ENCODE peak calls at places on chromosomes 5 and 9, in five cellular contexts. D is HCT116, V is NCI-H510A treated with DMSO at 0.1 percent for 48 hours, J is G401, Q is skeletal muscle cell. W is an unnamed sample.

GRCh38 chr5:66406761-66407289 is 189.4 kb upstream of the MAST4 start:
- DNase-seq in D (no peak), V (no peak), J (no peak), Q (no peak), W (no peak)

GRCh38 chr5:160699301-160699700 is 152.7 kb downstream of the ATP10B start:
- DNase-seq in D (no peak), V (no peak), J (no peak), Q (no peak), W (no peak)

GRCh38 chr9:133334161-133334560 is 1.8 kb downstream of the SURF6 start:
- DNase-seq in D (no peak), V (no peak), J (no peak), Q (no peak), W (no peak)

GRCh38 chr5:61306531-61307195 is 25.4 kb upstream of the ZSWIM6 start:
- DNase-seq in D (no peak), V (no peak), J (no peak), Q (peak), W (peak)

GRCh38 chr5:16963821-16964220 is 27.7 kb upstream of the MYO10 start:
- DNase-seq in D (no peak), V (no peak), J (no peak), Q (no peak), W (no peak)

GRCh38 chr5:39947657-39948056 is 522.9 kb upstream of the DAB2 start:
- DNase-seq in D (no peak), V (no peak), J (no peak), Q (peak), W (no peak)

GRCh38 chr9:94108584-94108983 is 24.3 kb downstream of the PTPDC1 start:
- DNase-seq in D (no peak), V (no peak), J (peak), Q (peak), W (no peak)

GRCh38 chr9:16484744-16485143 is 385.7 kb downstream of the BNC2 start:
- DNase-seq in D (no peak), V (no peak), J (no peak), Q (peak), W (no peak)

GRCh38 chr5:88667187-88668141 is 215.5 kb downstream of the MEF2C start:
- DNase-seq in D (no peak), V (peak), J (peak), Q (no peak), W (no peak)

GRCh38 chr5:72036951-72037350 is 70.3 kb upstream of the MAP1B start:
- DNase-seq in D (no peak), V (no peak), J (peak), Q (no peak), W (no peak)

GRCh38 chr5:111227805-111228204 is 3.6 kb downstream of the CAMK4 start:
- DNase-seq in D (no peak), V (no peak), J (peak), Q (peak), W (no peak)

GRCh38 chr5:110258460-110258859 is 468.0 kb downstream of the TMEM232 start:
- DNase-seq in D (no peak), V (no peak), J (no peak), Q (peak), W (no peak)

GRCh38 chr5:165209101-165209727 is 1703.8 kb downstream of the MAT2B start:
- DNase-seq in D (no peak), V (no peak), J (peak), Q (no peak), W (peak)

GRCh38 chr5:33228149-33228548 is 212.6 kb upstream of the TARS1 start:
- DNase-seq in D (no peak), V (no peak), J (no peak), Q (no peak), W (no peak)

GRCh38 chr9:3732077-3733038 is 206.6 kb upstream of the RFX3 start:
- DNase-seq in D (peak), V (peak), J (peak), Q (peak), W (peak)

GRCh38 chr5:72459089-72459661 is 48.0 kb downstream of the ZNF366 start:
- DNase-seq in D (no peak), V (no peak), J (no peak), Q (no peak), W (peak)

GRCh38 chr5:133930061-133930823 is 38.2 kb downstream of the C5orf15 start:
- DNase-seq in D (no peak), V (no peak), J (no peak), Q (peak), W (peak)

GRCh38 chr5:65172486-65173129 is 309.1 kb downstream of the ADAMTS6 start:
- DNase-seq in D (no peak), V (no peak), J (no peak), Q (peak), W (peak)

GRCh38 chr5:150565868-150566267 is 57.9 kb downstream of the NDST1 start:
- DNase-seq in D (no peak), V (no peak), J (no peak), Q (no peak), W (no peak)

GRCh38 chr5:150458819-150459557 is 9.4 kb upstream of the RPS14 start:
- DNase-seq in D (no peak), V (peak), J (peak), Q (no peak), W (peak)

GRCh38 chr5:111834926-111835599 is 78.1 kb upstream of the NREP start:
- DNase-seq in D (no peak), V (no peak), J (no peak), Q (no peak), W (no peak)

GRCh38 chr5:122870219-122870856 is 24.9 kb downstream of the SNX24 start:
- DNase-seq in D (no peak), V (no peak), J (no peak), Q (no peak), W (no peak)

GRCh38 chr5:39092581-39093350 is 18.6 kb upstream of the RICTOR start:
- DNase-seq in D (peak), V (peak), J (no peak), Q (no peak), W (no peak)

GRCh38 chr9:34279431-34279830 is 49.6 kb downstream of the KIF24 start:
- DNase-seq in D (no peak), V (peak), J (no peak), Q (no peak), W (no peak)

GRCh38 chr5:60092671-60093422 is 199.3 kb upstream of the PDE4D start:
- DNase-seq in D (no peak), V (no peak), J (no peak), Q (peak), W (no peak)

GRCh38 chr9:131669234-131670172 is 70.4 kb downstream of the RAPGEF1 start:
- DNase-seq in D (no peak), V (no peak), J (peak), Q (no peak), W (no peak)

GRCh38 chr5:53055359-53055758 is 54.2 kb downstream of the MOCS2 start:
- DNase-seq in D (no peak), V (no peak), J (no peak), Q (no peak), W (no peak)

GRCh38 chr9:136587145-136587943 is 41.5 kb upstream of the NOTCH1 start:
- DNase-seq in D (no peak), V (no peak), J (no peak), Q (peak), W (no peak)

W was measured in GM13977.